ENCODE peak calls at places on chromosomes 3 and 15, in six cellular contexts. I, A, W, P, N and L are unnamed samples.

GRCh38 chr3:11593318-11594034 is 50.2 kb downstream of the VGLL4 start:
- DNase-seq in P (no peak), N (no peak), A (no peak), W (no peak), I (no peak), L (no peak)

GRCh38 chr3:105800320-105800719 is 68.5 kb downstream of the CBLB start:
- DNase-seq in A (no peak), I (no peak), P (no peak), W (no peak), N (no peak), L (no peak)

GRCh38 chr3:128081846-128082245 is 29.6 kb downstream of the SEC61A1 start:
- DNase-seq in P (no peak), W (no peak), N (no peak), I (no peak), A (no peak), L (no peak)

GRCh38 chr15:36970522-36970921 is 129.8 kb downstream of the MEIS2 start:
- DNase-seq in P (no peak), N (no peak), A (no peak), W (no peak), I (no peak), L (no peak)

GRCh38 chr3:152376351-152377183 is 107.8 kb downstream of the MBNL1 start:
- DNase-seq in W (no peak), A (no peak), N (no peak), I (no peak), P (no peak), L (no peak)

GRCh38 chr3:37628711-37629301 is 232.9 kb upstream of the CTDSPL start:
- DNase-seq in I (no peak), W (no peak), P (no peak), N (no peak), A (no peak), L (no peak)

GRCh38 chr3:57221883-57222282 is 5.6 kb upstream of the APPL1 start:
- DNase-seq in N (no peak), W (no peak), I (no peak), A (no peak), P (no peak), L (no peak)

GRCh38 chr15:66901336-66902100 is 163.9 kb upstream of the SMAD3 start:
- DNase-seq in P (no peak), A (no peak), W (no peak), N (peak), I (no peak), L (no peak)

GRCh38 chr3:9037113-9037715 is 73.9 kb upstream of the RAD18 start:
- DNase-seq in N (peak), I (no peak), P (no peak), A (no peak), W (no peak), L (no peak)

GRCh38 chr3:28726840-28727239 is 378.2 kb upstream of the AZI2 start:
- DNase-seq in W (no peak), N (peak), I (no peak), A (peak), P (no peak), L (no peak)

GRCh38 chr15:60076582-60077263 is 72.6 kb downstream of the FOXB1 start:
- DNase-seq in I (no peak), P (no peak), N (no peak), W (no peak), A (peak), L (no peak)

GRCh38 chr15:64009241-64009640 is 37.0 kb downstream of the DAPK2 start:
- DNase-seq in W (no peak), N (no peak), P (no peak), A (peak), I (no peak), L (no peak)

GRCh38 chr15:31871159-31871886 is 159.0 kb upstream of the CHRNA7 start:
- DNase-seq in W (no peak), N (no peak), I (no peak), P (no peak), A (no peak), L (no peak)

GRCh38 chr3:139935866-139936817 is 1.2 kb downstream of the CLSTN2 start:
- DNase-seq in I (no peak), P (no peak), W (no peak), A (no peak), N (peak), L (no peak)

GRCh38 chr3:126035362-126036050 is 48.4 kb downstream of the SLC41A3 start:
- DNase-seq in I (no peak), N (peak), W (no peak), P (no peak), A (no peak), L (no peak)

GRCh38 chr15:76470691-76471090 is 134.1 kb downstream of the ISL2 start:
- DNase-seq in W (no peak), N (no peak), P (no peak), A (no peak), I (no peak), L (no peak)

GRCh38 chr15:38610748-38611147 is 46.1 kb upstream of the RASGRP1 start:
- DNase-seq in W (no peak), N (no peak), A (peak), I (no peak), P (no peak), L (no peak)

GRCh38 chr3:177150970-177151627 is 46.2 kb downstream of the TBL1XR1 start:
- DNase-seq in A (peak), I (no peak), P (no peak), N (no peak), W (no peak), L (no peak)